ENCODE peak calls at places on chromosomes 7 and 10, in five cellular contexts. H is neuronal stem cell, Z is trophoblast cell, G is H1, F is mesenchymal stem cell. Q is an unnamed sample.

GRCh38 chr10:12538596-12538995 is 189.2 kb downstream of the CAMK1D start:
- DNase-seq in F (no peak), G (no peak), H (no peak), Z (no peak), Q (no peak)

GRCh38 chr7:3861941-3862340 is 560.9 kb downstream of the SDK1 start:
- DNase-seq in H (no peak), F (peak; percentile 89), Z (peak; percentile 31), G (no peak), Q (no peak)

GRCh38 chr7:131109757-131110293 is 217.9 kb upstream of the MKLN1 start:
- DNase-seq in H (peak; percentile 68), Z (peak; percentile 69), G (no peak), F (peak; percentile 91), Q (peak; percentile 87)

GRCh38 chr10:31760674-31761081 is 168.0 kb downstream of the ARHGAP12 start:
- DNase-seq in H (no peak), F (peak; percentile 32), G (no peak), Z (peak; percentile 54), Q (no peak)

GRCh38 chr10:127047878-127048238 is 142.6 kb downstream of the DOCK1 start:
- DNase-seq in Z (no peak), H (no peak), G (no peak), F (no peak), Q (no peak)

GRCh38 chr10:72250666-72251065 is 23.1 kb upstream of the DDIT4 start:
- DNase-seq in Z (peak; percentile 30), F (peak; percentile 62), G (no peak), H (no peak), Q (no peak)

GRCh38 chr10:126533644-126534043 is 136.8 kb downstream of the C10orf90 start:
- DNase-seq in F (no peak), H (no peak), G (no peak), Z (no peak), Q (no peak)

GRCh38 chr10:47065903-47066302 is 154.7 kb downstream of the PTPN20 start:
- DNase-seq in H (no peak), F (no peak), G (no peak), Z (no peak), Q (no peak)

GRCh38 chr10:100976906-100977305 is 7.6 kb downstream of the SEMA4G start:
- DNase-seq in F (no peak), Z (no peak), H (no peak), G (no peak), Q (no peak)

GRCh38 chr7:130009848-130010688 is 41.1 kb downstream of the ZC3HC1 start:
- DNase-seq in G (no peak), F (peak; percentile 95), H (no peak), Z (peak; percentile 95), Q (no peak)

GRCh38 chr10:130498934-130499333 is 362.7 kb downstream of the GLRX3 start:
- DNase-seq in G (no peak), F (no peak), Z (no peak), H (no peak), Q (no peak)

GRCh38 chr10:42963302-42963701 is 113.6 kb upstream of the RET start:
- DNase-seq in G (no peak), Z (no peak), H (no peak), F (no peak), Q (peak; percentile 33)

GRCh38 chr10:63605568-63605967 is 84.4 kb downstream of the REEP3 start:
- DNase-seq in F (peak; percentile 12), H (no peak), Z (no peak), G (no peak), Q (no peak)

GRCh38 chr7:28748934-28749584 is 209.1 kb downstream of the TRIL start:
- DNase-seq in G (no peak), F (peak; percentile 84), H (no peak), Z (peak; percentile 50), Q (no peak)

GRCh38 chr10:132294561-132295320 is 13.0 kb downstream of the STK32C start:
- DNase-seq in G (no peak), H (peak; percentile 64), Z (no peak), F (no peak), Q (peak; percentile 67)

GRCh38 chr7:98303906-98304305 is 22.4 kb downstream of the BRI3 start:
- DNase-seq in Z (no peak), H (no peak), G (no peak), F (no peak), Q (peak; percentile 58)

GRCh38 chr7:29811597-29811996 is 5.3 kb downstream of the WIPF3 start:
- DNase-seq in Z (no peak), G (no peak), F (no peak), H (no peak), Q (no peak)

GRCh38 chr7:1236132-1236655 is 3.5 kb downstream of the UNCX start:
- DNase-seq in H (no peak), Z (no peak), F (no peak), G (no peak), Q (no peak)

GRCh38 chr7:725223-726005 is 1.1 kb upstream of the DNAAF5 start:
- DNase-seq in F (peak; percentile 74), G (no peak), Z (peak; percentile 79), H (no peak), Q (no peak)

GRCh38 chr10:79103078-79103477 is 34.3 kb downstream of the ZMIZ1 start:
- DNase-seq in G (no peak), H (no peak), F (no peak), Z (no peak), Q (no peak)

GRCh38 chr10:57015595-57016303 is 654.7 kb upstream of the ZWINT start:
- DNase-seq in H (no peak), Z (no peak), F (no peak), G (no peak), Q (no peak)

GRCh38 chr10:105797234-105797890 is 1156.3 kb downstream of the SORCS3 start:
- DNase-seq in F (no peak), Z (no peak), H (peak; percentile 21), G (no peak), Q (no peak)

GRCh38 chr10:9869185-9869584 is 1148.5 kb upstream of the CELF2 start:
- DNase-seq in Z (no peak), F (no peak), H (no peak), G (no peak), Q (no peak)

GRCh38 chr10:9860045-9860444 is 1157.6 kb upstream of the CELF2 start:
- DNase-seq in G (no peak), H (no peak), Z (no peak), F (no peak), Q (no peak)

GRCh38 chr10:119059557-119059956 is 21.1 kb downstream of the EIF3A start:
- DNase-seq in F (no peak), Z (no peak), G (no peak), H (no peak), Q (no peak)

GRCh38 chr7:7978860-7979259 is 10.3 kb downstream of the GLCCI1 start:
- DNase-seq in Z (no peak), G (no peak), F (peak; percentile 65), H (no peak), Q (no peak)

GRCh38 chr7:139613971-139614411 is 90.5 kb downstream of the CLEC2L start:
- DNase-seq in F (no peak), G (peak; percentile 9), H (no peak), Z (no peak), Q (peak; percentile 56)

DNA sequence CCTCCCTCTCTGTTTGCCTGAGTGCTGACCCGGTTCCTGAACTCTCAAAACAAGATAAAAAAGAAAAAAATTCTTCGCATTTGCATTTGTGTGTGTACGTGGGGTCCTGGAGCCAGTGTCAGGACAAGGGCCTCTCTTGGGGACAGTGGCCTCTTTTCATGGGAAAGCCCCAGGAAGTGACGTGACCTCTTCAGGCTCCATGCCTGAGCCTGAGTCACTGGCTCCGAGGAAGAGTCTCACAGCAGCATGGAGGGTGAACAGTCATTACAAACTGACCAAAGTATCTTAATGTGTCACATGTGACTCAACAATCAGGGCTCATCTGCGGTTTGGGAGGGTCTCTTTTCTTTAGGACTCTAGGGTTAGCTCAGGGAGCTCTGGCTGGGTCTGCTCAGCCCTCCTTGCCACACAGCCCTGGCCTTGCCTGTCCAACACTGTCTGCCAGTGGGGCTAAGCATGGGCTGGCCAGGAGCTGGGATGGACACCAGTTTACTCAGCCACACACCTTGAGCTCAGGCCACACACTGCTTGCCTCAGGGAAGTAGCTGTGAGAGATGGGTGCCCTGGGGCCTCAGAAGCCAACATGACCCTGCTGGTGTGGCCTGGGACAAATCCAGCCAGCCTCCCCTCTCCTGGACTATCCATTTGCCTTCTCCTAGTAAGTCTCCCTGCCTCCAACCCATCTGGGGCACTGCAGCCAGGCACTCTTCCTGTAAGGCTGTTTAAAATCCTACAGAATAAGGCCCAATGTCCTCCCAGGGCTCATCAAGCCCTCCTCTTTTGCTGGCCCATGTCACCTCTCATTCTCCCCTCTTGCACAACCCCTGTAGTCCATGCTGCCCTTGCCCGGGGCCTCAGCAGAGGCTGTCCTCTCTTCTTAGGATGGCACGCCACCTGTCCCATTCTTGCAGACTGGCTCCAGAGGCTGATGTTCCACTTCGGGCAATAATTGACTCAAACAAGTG is 10.5 kb downstream of the TMEM273 start:
- DNase-seq in Z (peak; percentile 46), F (peak; percentile 89), G (no peak), H (no peak), Q (no peak)
- H4K91ac ChIP-seq in Z (no peak overlapping the region), F (peak overlapping the region; percentile 37), G (no peak overlapping the region), H (no peak overlapping the region), Q (no peak overlapping the region)

GRCh38 chr7:89060234-89060633 is 264.7 kb upstream of the TEX47 start:
- DNase-seq in Z (no peak), G (no peak), H (no peak), F (no peak), Q (no peak)
- H2BK12ac ChIP-seq in Z (no peak overlapping the region), G (no peak overlapping the region), H (no peak overlapping the region), F (no peak overlapping the region), Q (no peak overlapping the region)

GRCh38 chr7:133079296-133079695 is 2.6 kb downstream of the CHCHD3 start:
- DNase-seq in F (no peak), H (no peak), G (no peak), Z (no peak), Q (no peak)

GRCh38 chr7:133081119-133081604 is 728 bp downstream of the CHCHD3 start:
- DNase-seq in G (no peak), F (peak; percentile 44), H (no peak), Z (no peak), Q (no peak)

GRCh38 chr7:133070562-133070961 is 11.3 kb downstream of the CHCHD3 start:
- DNase-seq in G (no peak), F (no peak), Z (no peak), H (no peak), Q (no peak)

GRCh38 chr7:133077394-133077793 is 4.5 kb downstream of the CHCHD3 start:
- DNase-seq in H (no peak), F (no peak), G (no peak), Z (no peak), Q (no peak)

DNA sequence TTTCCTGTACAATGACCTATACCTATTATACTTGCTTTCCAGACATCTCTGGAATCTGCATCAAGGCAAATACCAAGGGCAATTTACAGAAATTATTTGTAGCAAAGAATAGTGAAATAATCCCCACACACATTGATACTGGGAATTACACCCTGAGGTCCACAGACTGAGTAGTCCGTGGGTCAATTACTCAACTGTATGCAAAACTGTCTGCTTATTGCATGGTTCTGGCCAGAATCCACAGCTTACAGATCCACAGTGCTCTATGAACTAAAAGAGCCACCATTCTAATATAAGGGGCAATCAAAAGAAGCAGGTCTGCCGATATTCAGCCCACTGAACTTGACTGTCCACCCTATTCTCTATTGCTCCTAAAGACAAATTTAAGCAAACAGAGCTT is 5.7 kb downstream of the CHCHD3 start:
- DNase-seq in H (no peak), G (no peak), Z (no peak), F (no peak), Q (no peak)
- H3K18ac ChIP-seq in H (no peak overlapping the region), G (no peak overlapping the region), Z (no peak overlapping the region), F (no peak overlapping the region), Q (no peak overlapping the region)

DNA sequence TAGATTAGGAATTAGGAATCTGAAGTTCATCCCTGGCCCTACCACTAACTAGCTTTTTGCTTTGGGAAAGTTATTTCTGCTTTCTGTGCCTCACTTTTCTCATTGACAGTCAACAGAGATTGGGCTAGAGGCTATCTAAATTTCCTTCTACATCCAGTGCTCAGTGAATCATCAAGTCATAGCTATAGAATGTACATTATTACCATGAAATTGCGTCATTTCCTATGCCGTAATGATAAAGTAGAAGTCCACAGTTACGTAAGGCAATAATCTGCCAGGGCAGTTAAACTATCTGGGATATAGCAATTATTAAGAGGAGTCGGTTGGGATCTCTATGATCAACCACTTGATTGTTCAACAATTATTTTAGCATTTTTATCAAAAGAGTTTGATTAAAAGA is 64.4 kb downstream of the ITGB8 start:
- DNase-seq in G (no peak), F (peak; percentile 18), H (no peak), Z (no peak), Q (no peak)
- H4K91ac ChIP-seq in G (no peak overlapping the region), F (no peak overlapping the region), H (no peak overlapping the region), Z (no peak overlapping the region), Q (no peak overlapping the region)

Q was measured in H9.